ENCODE peak calls at places on chromosomes 12 and 14, in ten cellular contexts. K is neural progenitor cell, Z is trophoblast cell, W is cardiac muscle cell, G is tibial artery, H is psoas muscle, D is heart left ventricle, P is fibroblast of lung, S is Karpas-422, O is lung. U is an unnamed sample.
A peak's percentile ranks its signal among the peaks of the same experiment; 100 is the strongest.

GRCh38 chr12:75706786-75707605 is 195.6 kb upstream of the KRR1 start:
- DNase-seq in K (no peak), Z (no peak), W (no peak), G (no peak), H (no peak), D (no peak), P (peak; percentile 81), S (peak; percentile 46), O (no peak), U (no peak)

GRCh38 chr12:105317942-105318614 is 12.4 kb upstream of the C12orf75 start:
- DNase-seq in K (no peak), Z (peak; percentile 33), W (no peak), G (no peak), H (no peak), D (no peak), P (peak; percentile 84), S (no peak), O (no peak), U (peak; percentile 94)

GRCh38 chr14:104687601-104688504 is 1.6 kb upstream of the INF2 start:
- DNase-seq in K (peak; percentile 52), Z (peak; percentile 96), W (peak; percentile 27), G (peak; percentile 60), H (peak; percentile 87), D (peak; percentile 81), P (peak; percentile 73), S (no peak), O (peak; percentile 89), U (peak; percentile 97)

GRCh38 chr12:90984114-90984513 is 20.7 kb downstream of the EPYC start:
- DNase-seq in K (peak; percentile 23), Z (no peak), W (no peak), G (no peak), H (no peak), D (no peak), P (no peak), S (no peak), O (no peak), U (no peak)

GRCh38 chr14:65024957-65025356 is 38.3 kb downstream of the FNTB start:
- DNase-seq in K (no peak), Z (no peak), W (no peak), G (no peak), H (no peak), D (no peak), P (no peak), S (no peak), O (no peak), U (no peak)

GRCh38 chr12:4908694-4909396 is 860 bp upstream of the KCNA1 start:
- DNase-seq in K (peak; percentile 97), Z (no peak), W (peak; percentile 58), G (no peak), H (no peak), D (no peak), P (peak; percentile 36), S (no peak), O (no peak), U (no peak)

GRCh38 chr12:113880993-113881392 is 85.1 kb downstream of the RBM19 start:
- DNase-seq in K (no peak), Z (no peak), W (no peak), G (no peak), H (no peak), D (no peak), P (no peak), S (no peak), O (no peak), U (no peak)

GRCh38 chr12:100573499-100574261 is at the start of gene GAS2L3:
- DNase-seq in K (peak; percentile 96), Z (peak; percentile 93), W (peak; percentile 95), G (peak; percentile 91), H (peak; percentile 89), D (peak; percentile 90), P (peak; percentile 81), S (peak; percentile 58), O (peak; percentile 87), U (peak; percentile 86)

GRCh38 chr12:52263761-52264434 is 10.5 kb upstream of the KRT86 start:
- DNase-seq in K (no peak), Z (no peak), W (no peak), G (no peak), H (no peak), D (no peak), P (no peak), S (no peak), O (no peak), U (peak; percentile 17)

GRCh38 chr12:7749442-7749841 is 2.3 kb upstream of the CLEC4C start:
- DNase-seq in K (no peak), Z (no peak), W (no peak), G (no peak), H (no peak), D (no peak), P (no peak), S (no peak), O (no peak), U (no peak)

GRCh38 chr14:35897616-35898111 is 71.5 kb downstream of the BRMS1L start:
- DNase-seq in K (peak; percentile 81), Z (no peak), W (peak; percentile 3), G (no peak), H (no peak), D (no peak), P (no peak), S (no peak), O (no peak), U (peak; percentile 29)

GRCh38 chr14:24310666-24311604 is at the start of gene LTB4R:
- DNase-seq in K (no peak), Z (no peak), W (no peak), G (peak; percentile 52), H (peak; percentile 79), D (peak; percentile 83), P (peak; percentile 82), S (peak; percentile 83), O (peak; percentile 76), U (peak; percentile 63)

GRCh38 chr14:24313912-24314311 is 2.6 kb downstream of the LTB4R start:
- DNase-seq in K (no peak), Z (no peak), W (no peak), G (no peak), H (no peak), D (no peak), P (no peak), S (no peak), O (no peak), U (no peak)

GRCh38 chr14:24310387-24310665 is 386 bp downstream of the LTB4R2 start:
- DNase-seq in K (no peak), Z (no peak), W (no peak), G (no peak), H (no peak), D (no peak), P (no peak), S (no peak), O (no peak), U (peak; percentile 75)

GRCh38 chr14:24312736-24313507 is 1.6 kb downstream of the LTB4R start:
- DNase-seq in K (no peak), Z (no peak), W (no peak), G (peak; percentile 59), H (no peak), D (peak; percentile 61), P (no peak), S (no peak), O (no peak), U (peak; percentile 52)

GRCh38 chr14:24311837-24312615 is 724 bp downstream of the LTB4R start:
- DNase-seq in K (no peak), Z (no peak), W (no peak), G (no peak), H (no peak), D (no peak), P (no peak), S (no peak), O (no peak), U (no peak)
- H3K4me3 ChIP-seq in K (no peak overlapping the region), Z (no peak overlapping the region), W (no peak overlapping the region), G (peak overlapping the region; percentile 56), H (peak overlapping the region; percentile 68), D (no peak overlapping the region), P (no peak overlapping the region), S (peak overlapping the region; percentile 64), O (no peak overlapping the region), U (peak overlapping the region; percentile 54)

DNA sequence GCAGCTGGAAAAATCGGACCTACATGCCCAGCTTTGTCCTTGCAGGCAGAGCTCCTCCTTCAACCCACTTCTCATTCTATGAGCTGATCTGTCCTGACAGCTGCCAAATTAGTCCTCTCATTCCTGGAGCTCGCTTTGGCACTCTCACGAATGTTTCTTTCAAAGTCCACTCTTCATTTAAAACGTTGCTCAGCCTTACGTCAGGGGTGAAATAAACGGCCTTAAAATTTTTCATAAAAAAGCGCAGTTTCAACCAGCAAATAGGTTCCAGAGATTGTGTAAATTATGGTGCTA is 120.9 kb upstream of the HIF1A start:
- DNase-seq in K (peak; percentile 54), Z (no peak), W (no peak), G (no peak), H (no peak), D (no peak), P (no peak), S (no peak), O (no peak), U (no peak)
- H3K27ac ChIP-seq in K (no peak overlapping the region), Z (peak overlapping the region; percentile 79), W (no peak overlapping the region), G (no peak overlapping the region), H (no peak overlapping the region), D (no peak overlapping the region), P (peak overlapping the region; percentile 8), S (no peak overlapping the region), O (no peak overlapping the region), U (no peak overlapping the region)

DNA sequence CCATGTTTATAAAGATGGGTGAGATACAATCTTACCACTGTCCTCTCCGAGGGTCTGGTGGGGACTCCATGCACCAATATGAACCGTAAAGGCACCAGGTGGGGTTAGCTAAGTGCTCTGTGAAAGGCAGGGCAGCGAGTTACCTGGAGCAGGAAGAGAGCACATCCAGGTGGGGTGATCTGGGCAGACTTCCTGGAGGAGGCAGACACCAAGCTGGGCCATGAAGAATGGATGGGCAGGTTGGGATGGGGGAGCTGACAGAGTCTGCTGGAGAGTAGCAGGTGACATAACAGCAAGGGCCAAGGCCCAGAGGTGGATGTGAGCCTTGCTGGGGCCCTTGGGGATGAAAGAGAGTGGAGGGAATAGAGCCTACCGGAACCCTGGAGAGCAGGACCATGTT is 45.9 kb downstream of the RIN3 start:
- DNase-seq in K (no peak), Z (no peak), W (no peak), G (no peak), H (no peak), D (no peak), P (no peak), S (no peak), O (no peak), U (no peak)
- H3K4me1 ChIP-seq in K (no peaks in the 10 kb centered on the region), Z (peaks cover 7% of the 10 kb centered on the region), W (no peaks in the 10 kb centered on the region), G (peaks cover 17% of the 10 kb centered on the region), H (no peaks in the 10 kb centered on the region), D (no peaks in the 10 kb centered on the region), P (no peaks in the 10 kb centered on the region), S (peaks cover 5% of the 10 kb centered on the region), O (peaks cover 4% of the 10 kb centered on the region), U (no peaks in the 10 kb centered on the region)

DNA sequence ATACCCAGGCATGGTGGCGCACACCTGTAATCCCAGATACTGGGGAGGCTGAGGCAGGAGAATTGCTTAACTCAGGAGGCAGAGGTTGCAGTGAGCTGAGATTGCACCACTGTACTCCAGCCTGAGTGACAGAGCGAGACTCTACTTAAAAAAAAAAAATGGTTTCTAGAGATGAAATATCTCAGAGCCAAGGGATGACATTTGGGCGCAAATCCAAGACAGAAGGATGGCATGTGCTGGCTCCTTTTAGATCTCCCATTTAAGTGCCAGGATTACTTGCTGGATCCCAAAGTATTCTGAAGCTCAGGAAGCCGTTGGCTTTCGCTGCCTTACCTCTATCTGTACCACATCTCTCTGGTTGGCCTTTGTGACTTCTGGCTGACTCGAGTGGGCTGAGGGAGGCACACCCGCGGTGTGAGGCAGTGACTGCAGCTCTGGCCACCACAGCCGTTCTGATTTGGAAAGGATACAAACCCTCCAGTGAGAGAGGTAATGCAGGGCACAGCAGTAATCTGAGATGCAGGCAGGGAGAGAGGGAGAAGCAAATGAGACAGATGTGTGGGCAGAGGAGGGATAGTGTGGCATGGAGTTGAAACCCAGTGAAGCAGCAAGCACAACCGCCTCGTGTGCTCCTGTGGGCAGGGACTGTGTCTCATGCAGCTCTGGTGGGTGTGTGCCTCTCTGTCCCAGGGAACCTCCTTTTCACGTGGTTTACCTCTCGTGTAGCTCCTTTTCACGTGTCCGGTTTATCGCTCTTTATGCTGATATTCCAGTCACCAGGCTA is 4.9 kb downstream of the B4GALNT3 start:
- DNase-seq in K (no peak), Z (no peak), W (peak; percentile 28), G (no peak), H (no peak), D (peak; percentile 40), P (peak; percentile 26), S (no peak), O (no peak), U (no peak)
- H3K4me3 ChIP-seq in K (no peak overlapping the region), Z (no peak overlapping the region), W (no peak overlapping the region), G (no peak overlapping the region), H (peak overlapping the region; percentile 30), D (no peak overlapping the region), P (no peak overlapping the region), S (no peak overlapping the region), O (no peak overlapping the region), U (no peak overlapping the region)